ENCODE peak calls at places on chromosome 5, in six cellular contexts. J, N, H, L, T and F are unnamed samples.

GRCh38 chr5:153552886-153553285 is 62.4 kb downstream of the GRIA1 start:
- DNase-seq in T (no peak), H (peak), N (peak), J (no peak), L (no peak), F (peak)

GRCh38 chr5:180523629-180524466 is 29.7 kb downstream of the CNOT6 start:
- DNase-seq in N (peak), H (no peak), L (no peak), J (no peak), T (no peak), F (no peak)

GRCh38 chr5:9546973-9547947 is 1.4 kb upstream of the SEMA5A start:
- DNase-seq in H (peak), N (peak), J (peak), L (no peak), T (no peak), F (peak)

GRCh38 chr5:142211918-142212317 is 103.3 kb downstream of the NDFIP1 start:
- DNase-seq in N (no peak), T (peak), L (no peak), J (no peak), H (no peak), F (no peak)

GRCh38 chr5:34684980-34685352 is 28.8 kb downstream of the RAI14 start:
- DNase-seq in N (no peak), T (no peak), J (no peak), H (no peak), L (no peak), F (no peak)

GRCh38 chr5:142246263-142246662 is 78.6 kb downstream of the SPRY4 start:
- DNase-seq in N (peak), J (no peak), T (no peak), L (no peak), H (peak), F (peak)

GRCh38 chr5:891837-892389 is 688 bp downstream of the BRD9 start:
- DNase-seq in J (no peak), T (peak), N (peak), H (peak), L (no peak), F (peak)

GRCh38 chr5:3606121-3606831 is 10.6 kb downstream of the IRX1 start:
- DNase-seq in J (no peak), H (no peak), N (no peak), T (no peak), L (no peak), F (no peak)

GRCh38 chr5:179278119-179278518 is 67.1 kb downstream of the ADAMTS2 start:
- DNase-seq in H (no peak), N (no peak), J (no peak), T (no peak), L (no peak), F (no peak)
- H3K4me3 ChIP-seq in H (no peak), N (no peak), J (no peak), T (no peak), L (no peak), F (no peak)

DNA sequence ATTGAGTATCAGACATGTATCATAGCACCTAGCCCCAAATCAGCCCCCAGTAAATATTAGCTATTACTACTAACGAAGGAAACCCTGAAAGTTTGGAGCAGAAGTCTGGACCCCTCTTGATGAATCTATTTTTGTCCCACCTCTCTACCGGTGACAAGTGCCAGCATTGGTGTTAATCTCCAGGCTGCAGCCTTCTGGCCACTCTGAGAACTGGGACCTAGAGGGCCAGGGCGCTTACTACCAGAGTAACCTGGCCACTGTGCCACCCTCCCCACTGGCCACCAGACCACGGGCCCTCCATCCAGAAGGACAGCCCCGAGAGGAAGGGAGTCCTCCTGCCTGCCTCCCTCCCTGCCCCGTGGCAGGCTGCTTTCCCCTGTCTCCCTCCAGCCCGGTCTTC is 349 bp downstream of the KCNMB1 start:
- DNase-seq in H (no peak), J (no peak), N (no peak), L (no peak), T (no peak), F (no peak)
- TF ChIP-seq CTCF in H (no peak), J (peak), N (no peak), L (no peak), T (no peak), F (no peak)

GRCh38 chr5:36300927-36301540 is 668 bp downstream of the RANBP3L start:
- DNase-seq in L (no peak), T (no peak), N (no peak), J (no peak), H (peak), F (no peak)

GRCh38 chr5:36300181-36300926 is 1.3 kb downstream of the RANBP3L start:
- DNase-seq in H (no peak), L (no peak), T (no peak), J (no peak), N (no peak), F (peak)

GRCh38 chr5:36301858-36302603 is at the start of gene RANBP3L:
- DNase-seq in L (no peak), J (no peak), H (peak), T (no peak), N (peak), F (peak)

GRCh38 chr5:36304095-36304494 is 2.4 kb upstream of the RANBP3L start:
- DNase-seq in H (no peak), J (no peak), T (no peak), N (no peak), L (no peak), F (no peak)

GRCh38 chr5:36305571-36306326 is 4.0 kb upstream of the RANBP3L start:
- DNase-seq in N (peak), J (peak), T (peak), H (peak), L (peak), F (peak)
- H3K4me3 ChIP-seq in N (no peak), J (no peak), T (no peak), H (no peak), L (no peak), F (no peak)

DNA sequence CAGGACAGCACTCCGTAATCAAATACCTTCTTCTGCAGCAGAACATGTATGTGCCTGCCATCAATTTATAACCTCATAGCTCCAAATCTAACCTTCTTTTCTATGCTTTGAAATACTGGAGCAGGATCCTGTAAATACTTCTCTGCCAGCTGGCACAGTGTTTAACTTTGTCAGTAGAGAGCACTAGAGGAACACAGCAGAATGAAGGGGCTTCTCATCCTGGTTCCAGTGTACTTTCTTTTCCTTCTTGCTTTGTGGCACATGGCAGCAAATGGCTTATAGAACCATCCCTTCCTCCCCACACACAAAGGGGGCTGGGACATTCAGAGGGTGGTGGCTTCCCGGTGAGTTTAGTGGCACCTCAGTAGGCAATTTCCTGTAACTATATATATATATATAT is 3.8 kb upstream of the FBXW11 start:
- DNase-seq in N (peak), J (no peak), T (no peak), L (no peak), H (peak), F (peak)
- TF ChIP-seq CTCF in N (peak), J (peak), T (no peak), L (no peak), H (peak), F (no peak)

DNA sequence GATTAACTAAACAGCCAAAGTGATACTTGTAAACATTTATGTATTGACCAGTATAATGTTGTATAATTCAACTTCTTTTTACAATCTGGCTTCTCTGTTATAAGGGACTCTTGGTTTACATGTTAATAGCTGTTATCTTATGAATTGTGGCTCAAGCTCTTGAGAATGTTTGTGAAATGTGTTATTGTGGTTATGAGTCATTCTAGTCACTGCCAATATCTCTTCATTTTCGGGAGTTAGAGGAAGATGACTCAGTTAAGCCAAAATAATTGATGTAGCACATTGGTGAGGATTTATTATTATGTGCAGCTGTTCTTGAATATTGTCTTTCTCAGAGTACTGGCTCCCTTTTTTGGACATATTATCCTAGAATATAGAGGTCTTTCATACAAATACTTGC is 655.2 kb upstream of the RIOK2 start:
- DNase-seq in T (no peak), N (peak), H (peak), J (no peak), L (no peak), F (peak)
- H3K4me3 ChIP-seq in T (no peak), N (no peak), H (no peak), J (no peak), L (no peak), F (no peak)

DNA sequence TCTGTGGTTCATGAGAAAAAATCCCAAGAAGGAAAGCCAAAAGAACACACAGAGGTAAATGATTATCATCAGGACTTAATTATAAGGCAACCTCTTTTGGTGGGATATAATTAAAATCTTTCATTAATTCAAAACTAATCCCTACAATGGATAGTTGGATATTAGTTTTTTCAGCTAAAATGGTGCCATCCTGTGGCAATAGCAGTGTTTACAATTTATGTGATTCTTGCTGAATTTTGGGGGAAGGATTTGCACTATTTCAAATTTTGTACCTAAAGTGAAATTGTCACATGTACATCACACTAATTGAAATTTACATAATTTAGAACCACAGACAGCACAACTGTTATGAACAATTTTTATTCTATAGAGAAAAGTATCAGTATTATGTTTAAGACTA is 67.0 kb downstream of the CAST start:
- DNase-seq in H (no peak), L (no peak), T (no peak), N (no peak), J (no peak), F (no peak)
- TF ChIP-seq CTCF in H (peak), L (peak), T (peak), N (peak), J (peak), F (peak)

GRCh38 chr5:123450641-123451421 is 27.6 kb upstream of the CEP120 start:
- DNase-seq in H (peak), N (peak), L (no peak), T (no peak), J (no peak), F (no peak)

GRCh38 chr5:123448743-123449142 is 25.5 kb upstream of the CEP120 start:
- DNase-seq in T (no peak), H (no peak), N (no peak), L (no peak), J (no peak), F (no peak)

GRCh38 chr5:123448017-123448617 is 24.9 kb upstream of the CEP120 start:
- DNase-seq in T (no peak), N (no peak), J (no peak), H (no peak), L (no peak), F (no peak)

GRCh38 chr5:123449424-123449823 is 26.2 kb upstream of the CEP120 start:
- DNase-seq in N (no peak), H (no peak), T (no peak), J (no peak), L (no peak), F (no peak)

DNA sequence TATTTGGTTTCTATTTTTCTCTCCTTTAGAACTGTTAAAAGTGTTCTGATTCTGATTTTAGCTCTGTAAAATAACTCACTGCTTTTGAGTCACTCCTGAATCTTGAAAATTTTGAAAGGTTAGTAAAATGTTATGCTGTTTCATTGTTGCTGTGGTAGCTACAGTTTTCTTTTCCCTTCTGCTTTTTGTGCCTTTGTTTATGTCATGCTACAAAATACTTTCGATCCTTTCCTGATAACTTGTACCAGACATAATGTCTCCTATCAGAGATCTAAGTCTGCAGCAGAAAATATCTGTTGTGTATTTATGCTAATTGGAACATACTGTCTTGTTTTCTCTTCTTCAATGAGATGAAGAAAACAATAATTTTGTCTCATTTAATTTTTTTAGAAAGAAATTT is 26.9 kb upstream of the CEP120 start:
- DNase-seq in T (no peak), L (no peak), J (no peak), N (no peak), H (no peak), F (no peak)
- H3K4me3 ChIP-seq in T (no peak), L (no peak), J (no peak), N (no peak), H (no peak), F (no peak)

GRCh38 chr5:136081192-136081591 is 51.5 kb upstream of the SMAD5 start:
- DNase-seq in T (no peak), N (no peak), H (no peak), L (no peak), J (no peak), F (no peak)

GRCh38 chr5:136080483-136081180 is 51.8 kb downstream of the TGFBI start:
- DNase-seq in T (peak), H (peak), J (peak), N (peak), L (peak), F (peak)

GRCh38 chr5:136080113-136080482 is 51.3 kb downstream of the TGFBI start:
- DNase-seq in H (no peak), L (no peak), J (no peak), N (no peak), T (no peak), F (no peak)

GRCh38 chr5:136077046-136077445 is 48.3 kb downstream of the TGFBI start:
- DNase-seq in H (no peak), N (no peak), T (no peak), J (no peak), L (no peak), F (no peak)

DNA sequence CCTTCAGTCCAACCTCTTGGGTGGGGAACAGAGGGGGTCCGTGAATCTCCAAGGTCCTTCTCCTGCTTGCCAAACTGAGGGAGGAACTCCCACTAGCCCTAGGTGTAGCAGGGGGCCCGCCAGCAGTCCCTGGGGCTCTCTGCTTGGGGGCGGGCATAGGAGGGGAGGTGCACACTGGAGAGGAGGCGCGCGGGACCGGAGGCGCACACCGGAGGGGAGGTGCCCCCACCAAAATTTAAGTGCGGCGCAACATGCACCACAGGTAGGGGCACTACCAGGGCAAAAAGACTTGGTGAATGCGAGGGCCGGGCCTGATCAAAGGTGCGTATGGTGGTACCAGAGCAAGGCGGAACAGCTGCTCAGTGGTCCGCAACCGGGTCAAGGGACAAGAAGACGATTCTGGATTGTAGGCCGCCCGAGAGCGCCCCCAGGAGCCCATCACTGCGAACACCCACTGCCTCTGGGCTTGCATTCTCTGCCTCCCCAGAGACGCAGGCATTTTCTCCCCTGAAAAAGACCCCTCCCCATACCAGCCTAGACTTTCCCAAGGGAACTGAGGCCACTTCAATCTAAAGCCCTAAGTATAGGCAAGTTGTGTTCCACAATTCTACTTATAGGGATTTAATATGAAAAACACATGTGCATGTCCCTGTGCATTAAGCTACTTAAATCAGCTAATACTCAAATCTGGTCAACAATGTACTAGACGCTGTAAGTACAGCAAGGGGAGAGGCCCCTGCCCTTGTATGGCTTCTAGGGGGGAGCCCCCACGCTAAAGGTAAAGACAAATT is 50.6 kb downstream of the TGFBI start:
- DNase-seq in N (no peak), L (no peak), J (no peak), H (no peak), T (no peak), F (no peak)
- TF ChIP-seq CTCF in N (peak), L (no peak), J (no peak), H (no peak), T (no peak), F (no peak)